ENCODE peak calls at places on chromosomes 2 and 18, in nine cellular contexts. One of them, this sample, is unnamed.

GRCh38 chr18:31819106-31819924 is 58.6 kb upstream of the SLC25A52 start:
- DNase-seq in anterior cingulate cortex: no peak
- DNase-seq in cardiac fibroblast: peak
- DNase-seq in GM20000: peak
- DNase-seq in GM12892: no peak
- DNase-seq in non-pigmented ciliary epithelial cell: peak
- DNase-seq in Ammon's horn: peak
- DNase-seq in stromal cell of bone marrow: peak
- DNase-seq in tibial nerve: no peak
- DNase-seq in this sample: peak

GRCh38 chr2:126643431-126643830 is 12.5 kb upstream of the GYPC start:
- DNase-seq in anterior cingulate cortex: no peak
- DNase-seq in cardiac fibroblast: no peak
- DNase-seq in GM20000: no peak
- DNase-seq in GM12892: no peak
- DNase-seq in non-pigmented ciliary epithelial cell: no peak
- DNase-seq in Ammon's horn: no peak
- DNase-seq in stromal cell of bone marrow: no peak
- DNase-seq in tibial nerve: peak
- DNase-seq in this sample: no peak

GRCh38 chr2:215271466-215271865 is 40.4 kb upstream of the ATIC start:
- DNase-seq in anterior cingulate cortex: no peak
- DNase-seq in cardiac fibroblast: no peak
- DNase-seq in GM20000: no peak
- DNase-seq in GM12892: no peak
- DNase-seq in non-pigmented ciliary epithelial cell: no peak
- DNase-seq in Ammon's horn: no peak
- DNase-seq in stromal cell of bone marrow: no peak
- DNase-seq in tibial nerve: no peak
- DNase-seq in this sample: no peak

GRCh38 chr2:95010126-95010525 is 15.4 kb upstream of the MAL start:
- DNase-seq in anterior cingulate cortex: no peak
- DNase-seq in cardiac fibroblast: no peak
- DNase-seq in GM20000: no peak
- DNase-seq in GM12892: no peak
- DNase-seq in non-pigmented ciliary epithelial cell: no peak
- DNase-seq in Ammon's horn: no peak
- DNase-seq in stromal cell of bone marrow: no peak
- DNase-seq in tibial nerve: no peak
- DNase-seq in this sample: no peak

GRCh38 chr2:121285077-121285449 is at the start of gene TFCP2L1:
- DNase-seq in anterior cingulate cortex: no peak
- DNase-seq in cardiac fibroblast: no peak
- DNase-seq in GM20000: peak
- DNase-seq in GM12892: peak
- DNase-seq in non-pigmented ciliary epithelial cell: no peak
- DNase-seq in Ammon's horn: no peak
- DNase-seq in stromal cell of bone marrow: no peak
- DNase-seq in tibial nerve: no peak
- DNase-seq in this sample: peak

GRCh38 chr2:223545830-223546229 is 56.3 kb downstream of the SCG2 start:
- DNase-seq in anterior cingulate cortex: no peak
- DNase-seq in cardiac fibroblast: no peak
- DNase-seq in GM20000: no peak
- DNase-seq in GM12892: no peak
- DNase-seq in non-pigmented ciliary epithelial cell: no peak
- DNase-seq in Ammon's horn: peak
- DNase-seq in stromal cell of bone marrow: no peak
- DNase-seq in tibial nerve: no peak
- DNase-seq in this sample: no peak

GRCh38 chr2:31950946-31951562 is 59.8 kb downstream of the MEMO1 start:
- DNase-seq in anterior cingulate cortex: no peak
- DNase-seq in cardiac fibroblast: no peak
- DNase-seq in GM20000: no peak
- DNase-seq in GM12892: no peak
- DNase-seq in non-pigmented ciliary epithelial cell: no peak
- DNase-seq in Ammon's horn: no peak
- DNase-seq in stromal cell of bone marrow: no peak
- DNase-seq in tibial nerve: no peak
- DNase-seq in this sample: no peak

GRCh38 chr2:148524519-148524919 is 120.0 kb upstream of the EPC2 start:
- DNase-seq in anterior cingulate cortex: no peak
- DNase-seq in cardiac fibroblast: no peak
- DNase-seq in GM20000: no peak
- DNase-seq in GM12892: no peak
- DNase-seq in non-pigmented ciliary epithelial cell: no peak
- DNase-seq in Ammon's horn: no peak
- DNase-seq in stromal cell of bone marrow: no peak
- DNase-seq in tibial nerve: no peak
- DNase-seq in this sample: no peak

GRCh38 chr18:44973282-44973681 is 292.6 kb downstream of the SETBP1 start:
- DNase-seq in anterior cingulate cortex: no peak
- DNase-seq in cardiac fibroblast: peak
- DNase-seq in GM20000: no peak
- DNase-seq in GM12892: no peak
- DNase-seq in non-pigmented ciliary epithelial cell: no peak
- DNase-seq in Ammon's horn: no peak
- DNase-seq in stromal cell of bone marrow: no peak
- DNase-seq in tibial nerve: no peak
- DNase-seq in this sample: peak

GRCh38 chr2:201452058-201452736 is 657 bp downstream of the STRADB start:
- DNase-seq in anterior cingulate cortex: no peak
- DNase-seq in cardiac fibroblast: no peak
- DNase-seq in GM20000: no peak
- DNase-seq in GM12892: peak
- DNase-seq in non-pigmented ciliary epithelial cell: no peak
- DNase-seq in Ammon's horn: no peak
- DNase-seq in stromal cell of bone marrow: no peak
- DNase-seq in tibial nerve: no peak
- DNase-seq in this sample: no peak

GRCh38 chr18:2036136-2036535 is 535.2 kb downstream of the METTL4 start:
- DNase-seq in anterior cingulate cortex: no peak
- DNase-seq in cardiac fibroblast: no peak
- DNase-seq in GM20000: no peak
- DNase-seq in GM12892: no peak
- DNase-seq in non-pigmented ciliary epithelial cell: peak
- DNase-seq in Ammon's horn: no peak
- DNase-seq in stromal cell of bone marrow: no peak
- DNase-seq in tibial nerve: no peak
- DNase-seq in this sample: no peak

GRCh38 chr18:11851156-11852047 is at the start of gene CHMP1B:
- DNase-seq in anterior cingulate cortex: peak
- DNase-seq in cardiac fibroblast: peak
- DNase-seq in GM20000: peak
- DNase-seq in GM12892: peak
- DNase-seq in non-pigmented ciliary epithelial cell: peak
- DNase-seq in Ammon's horn: peak
- DNase-seq in stromal cell of bone marrow: peak
- DNase-seq in tibial nerve: peak
- DNase-seq in this sample: peak

GRCh38 chr2:178074123-178075005 is 1.8 kb upstream of the PDE11A start:
- DNase-seq in anterior cingulate cortex: no peak
- DNase-seq in cardiac fibroblast: no peak
- DNase-seq in GM20000: no peak
- DNase-seq in GM12892: no peak
- DNase-seq in non-pigmented ciliary epithelial cell: peak
- DNase-seq in Ammon's horn: no peak
- DNase-seq in stromal cell of bone marrow: no peak
- DNase-seq in tibial nerve: no peak
- DNase-seq in this sample: peak

GRCh38 chr2:28666496-28667184 is 85.0 kb upstream of the PPP1CB start:
- DNase-seq in anterior cingulate cortex: no peak
- DNase-seq in cardiac fibroblast: peak
- DNase-seq in GM20000: no peak
- DNase-seq in GM12892: no peak
- DNase-seq in non-pigmented ciliary epithelial cell: no peak
- DNase-seq in Ammon's horn: no peak
- DNase-seq in stromal cell of bone marrow: peak
- DNase-seq in tibial nerve: no peak
- DNase-seq in this sample: no peak

GRCh38 chr18:12564861-12565260 is 93.0 kb downstream of the SPIRE1 start:
- DNase-seq in anterior cingulate cortex: no peak
- DNase-seq in cardiac fibroblast: no peak
- DNase-seq in GM20000: no peak
- DNase-seq in GM12892: no peak
- DNase-seq in non-pigmented ciliary epithelial cell: no peak
- DNase-seq in Ammon's horn: no peak
- DNase-seq in stromal cell of bone marrow: no peak
- DNase-seq in tibial nerve: no peak
- DNase-seq in this sample: no peak

GRCh38 chr2:25707927-25708326 is 34.5 kb upstream of the DTNB start:
- DNase-seq in anterior cingulate cortex: no peak
- DNase-seq in cardiac fibroblast: no peak
- DNase-seq in GM20000: no peak
- DNase-seq in GM12892: no peak
- DNase-seq in non-pigmented ciliary epithelial cell: no peak
- DNase-seq in Ammon's horn: no peak
- DNase-seq in stromal cell of bone marrow: no peak
- DNase-seq in tibial nerve: no peak
- DNase-seq in this sample: no peak

GRCh38 chr2:86293612-86294011 is 43.8 kb downstream of the REEP1 start:
- DNase-seq in anterior cingulate cortex: no peak
- DNase-seq in cardiac fibroblast: no peak
- DNase-seq in GM20000: no peak
- DNase-seq in GM12892: no peak
- DNase-seq in non-pigmented ciliary epithelial cell: no peak
- DNase-seq in Ammon's horn: no peak
- DNase-seq in stromal cell of bone marrow: peak
- DNase-seq in tibial nerve: no peak
- DNase-seq in this sample: no peak

GRCh38 chr2:64352292-64352691 is 101.7 kb upstream of the LGALSL start:
- DNase-seq in anterior cingulate cortex: no peak
- DNase-seq in cardiac fibroblast: no peak
- DNase-seq in GM20000: no peak
- DNase-seq in GM12892: no peak
- DNase-seq in non-pigmented ciliary epithelial cell: no peak
- DNase-seq in Ammon's horn: no peak
- DNase-seq in stromal cell of bone marrow: no peak
- DNase-seq in tibial nerve: no peak
- DNase-seq in this sample: peak

GRCh38 chr2:188659656-188660406 is 314.3 kb upstream of the COL3A1 start:
- DNase-seq in anterior cingulate cortex: no peak
- DNase-seq in cardiac fibroblast: peak
- DNase-seq in GM20000: no peak
- DNase-seq in GM12892: no peak
- DNase-seq in non-pigmented ciliary epithelial cell: peak
- DNase-seq in Ammon's horn: no peak
- DNase-seq in stromal cell of bone marrow: no peak
- DNase-seq in tibial nerve: no peak
- DNase-seq in this sample: no peak

GRCh38 chr2:128321421-128321775 is 2.7 kb upstream of the HS6ST1 start:
- DNase-seq in anterior cingulate cortex: no peak
- DNase-seq in cardiac fibroblast: no peak
- DNase-seq in GM20000: no peak
- DNase-seq in GM12892: peak
- DNase-seq in non-pigmented ciliary epithelial cell: no peak
- DNase-seq in Ammon's horn: no peak
- DNase-seq in stromal cell of bone marrow: no peak
- DNase-seq in tibial nerve: no peak
- DNase-seq in this sample: no peak

GRCh38 chr18:24397694-24398365 is at the start of gene OSBPL1A:
- DNase-seq in anterior cingulate cortex: peak
- DNase-seq in cardiac fibroblast: peak
- DNase-seq in GM20000: peak
- DNase-seq in GM12892: peak
- DNase-seq in non-pigmented ciliary epithelial cell: peak
- DNase-seq in Ammon's horn: peak
- DNase-seq in stromal cell of bone marrow: peak
- DNase-seq in tibial nerve: peak
- DNase-seq in this sample: peak

GRCh38 chr2:76464310-76464709 is 753.6 kb upstream of the GCFC2 start:
- DNase-seq in anterior cingulate cortex: no peak
- DNase-seq in cardiac fibroblast: no peak
- DNase-seq in GM20000: no peak
- DNase-seq in GM12892: no peak
- DNase-seq in non-pigmented ciliary epithelial cell: no peak
- DNase-seq in Ammon's horn: no peak
- DNase-seq in stromal cell of bone marrow: no peak
- DNase-seq in tibial nerve: no peak
- DNase-seq in this sample: peak

GRCh38 chr2:144877893-144878292 is 358.0 kb upstream of the ZEB2 start:
- DNase-seq in anterior cingulate cortex: no peak
- DNase-seq in cardiac fibroblast: no peak
- DNase-seq in GM20000: no peak
- DNase-seq in GM12892: no peak
- DNase-seq in non-pigmented ciliary epithelial cell: no peak
- DNase-seq in Ammon's horn: no peak
- DNase-seq in stromal cell of bone marrow: no peak
- DNase-seq in tibial nerve: no peak
- DNase-seq in this sample: no peak

GRCh38 chr2:196925445-196925767 is 1.1 kb downstream of the PGAP1 start:
- DNase-seq in anterior cingulate cortex: no peak
- DNase-seq in cardiac fibroblast: peak
- DNase-seq in GM20000: no peak
- DNase-seq in GM12892: no peak
- DNase-seq in non-pigmented ciliary epithelial cell: no peak
- DNase-seq in Ammon's horn: peak
- DNase-seq in stromal cell of bone marrow: peak
- DNase-seq in tibial nerve: no peak
- DNase-seq in this sample: peak